ENCODE peak calls at places on chromosome 20, in five cellular contexts. A, Q, U, X and Y are unnamed samples.

GRCh38 chr20:63635431-63636141 is 8.7 kb upstream of the GMEB2 start:
- DNase-seq in A (no peak), Q (no peak), U (peak), X (peak), Y (no peak)

GRCh38 chr20:51640743-51641142 is 98.2 kb upstream of the NFATC2 start:
- DNase-seq in A (no peak), Q (no peak), U (no peak), X (no peak), Y (no peak)

GRCh38 chr20:22471156-22471836 is 113.1 kb downstream of the FOXA2 start:
- DNase-seq in A (no peak), Q (no peak), U (no peak), X (no peak), Y (no peak)

GRCh38 chr20:50256577-50256976 is 65.9 kb downstream of the CEBPB start:
- DNase-seq in A (no peak), Q (no peak), U (no peak), X (no peak), Y (peak)

GRCh38 chr20:24952376-24953203 is 3.5 kb downstream of the CST7 start:
- DNase-seq in A (no peak), Q (peak), U (no peak), X (no peak), Y (no peak)

GRCh38 chr20:43586641-43587040 is 4.1 kb upstream of the IFT52 start:
- DNase-seq in A (no peak), Q (no peak), U (no peak), X (no peak), Y (no peak)

GRCh38 chr20:24469116-24470030 is at the start of gene SYNDIG1:
- DNase-seq in A (peak), Q (peak), U (no peak), X (no peak), Y (no peak)

GRCh38 chr20:8414611-8415274 is 282.7 kb downstream of the PLCB1 start:
- DNase-seq in A (no peak), Q (peak), U (no peak), X (no peak), Y (peak)

GRCh38 chr20:38631155-38632022 is 29.8 kb downstream of the ARHGAP40 start:
- DNase-seq in A (no peak), Q (no peak), U (no peak), X (no peak), Y (no peak)

GRCh38 chr20:21430031-21430430 is 32.7 kb upstream of the NKX2-4 start:
- DNase-seq in A (no peak), Q (no peak), U (no peak), X (no peak), Y (no peak)

GRCh38 chr20:62104234-62104789 is 18.0 kb upstream of the LSM14B start:
- DNase-seq in A (no peak), Q (no peak), U (no peak), X (no peak), Y (no peak)